ENCODE peak calls at places on chromosomes 7 and 10, in eight cellular contexts. One of them, this sample, is unnamed.

GRCh38 chr7:157004050-157004838 is 6.2 kb downstream of the MNX1 start:
- DNase-seq in activated CD4-positive, alpha-beta T cell treated with anti-CD3 and anti-CD28 coated beads, Interleukin-2, amount 10 ng/mL, durations not matched to agents 7 days and 5 days: no peak
- DNase-seq in A549: no peak
- DNase-seq in pons: no peak
- DNase-seq in AG04450: no peak
- DNase-seq in left cardiac atrium: no peak
- DNase-seq in NCI-H748 treated with DMSO at 0.1 percent for 48 hours: no peak
- DNase-seq in mucosa of gallbladder: no peak
- DNase-seq in this sample: no peak

GRCh38 chr10:57952741-57953140 is 315.0 kb downstream of the IPMK start:
- DNase-seq in pons: no peak
- DNase-seq in AG04450: no peak
- DNase-seq in A549: no peak
- DNase-seq in activated CD4-positive, alpha-beta T cell treated with anti-CD3 and anti-CD28 coated beads, Interleukin-2, amount 10 ng/mL, durations not matched to agents 7 days and 5 days: no peak
- DNase-seq in NCI-H748 treated with DMSO at 0.1 percent for 48 hours: no peak
- DNase-seq in mucosa of gallbladder: no peak
- DNase-seq in left cardiac atrium: no peak
- DNase-seq in this sample: no peak

GRCh38 chr7:13982940-13983677 is 6.4 kb downstream of the ETV1 start:
- DNase-seq in activated CD4-positive, alpha-beta T cell treated with anti-CD3 and anti-CD28 coated beads, Interleukin-2, amount 10 ng/mL, durations not matched to agents 7 days and 5 days: no peak
- DNase-seq in NCI-H748 treated with DMSO at 0.1 percent for 48 hours: no peak
- DNase-seq in mucosa of gallbladder: no peak
- DNase-seq in pons: no peak
- DNase-seq in AG04450: no peak
- DNase-seq in left cardiac atrium: no peak
- DNase-seq in A549: no peak
- DNase-seq in this sample: no peak

GRCh38 chr7:150978136-150978789 is at the start of gene KCNH2:
- DNase-seq in activated CD4-positive, alpha-beta T cell treated with anti-CD3 and anti-CD28 coated beads, Interleukin-2, amount 10 ng/mL, durations not matched to agents 7 days and 5 days: peak
- DNase-seq in mucosa of gallbladder: no peak
- DNase-seq in NCI-H748 treated with DMSO at 0.1 percent for 48 hours: peak
- DNase-seq in left cardiac atrium: peak
- DNase-seq in AG04450: no peak
- DNase-seq in A549: no peak
- DNase-seq in pons: no peak
- DNase-seq in this sample: peak

GRCh38 chr7:104541897-104542296 is 213.5 kb downstream of the LHFPL3 start:
- DNase-seq in A549: no peak
- DNase-seq in left cardiac atrium: no peak
- DNase-seq in activated CD4-positive, alpha-beta T cell treated with anti-CD3 and anti-CD28 coated beads, Interleukin-2, amount 10 ng/mL, durations not matched to agents 7 days and 5 days: no peak
- DNase-seq in NCI-H748 treated with DMSO at 0.1 percent for 48 hours: no peak
- DNase-seq in pons: no peak
- DNase-seq in AG04450: no peak
- DNase-seq in mucosa of gallbladder: no peak
- DNase-seq in this sample: no peak

GRCh38 chr7:115911466-115911865 is 119.1 kb downstream of the TFEC start:
- DNase-seq in AG04450: no peak
- DNase-seq in NCI-H748 treated with DMSO at 0.1 percent for 48 hours: no peak
- DNase-seq in left cardiac atrium: no peak
- DNase-seq in activated CD4-positive, alpha-beta T cell treated with anti-CD3 and anti-CD28 coated beads, Interleukin-2, amount 10 ng/mL, durations not matched to agents 7 days and 5 days: no peak
- DNase-seq in A549: no peak
- DNase-seq in mucosa of gallbladder: no peak
- DNase-seq in pons: no peak
- DNase-seq in this sample: no peak

GRCh38 chr10:21281173-21281572 is 244.3 kb downstream of the SKIDA1 start:
- DNase-seq in A549: no peak
- DNase-seq in NCI-H748 treated with DMSO at 0.1 percent for 48 hours: no peak
- DNase-seq in activated CD4-positive, alpha-beta T cell treated with anti-CD3 and anti-CD28 coated beads, Interleukin-2, amount 10 ng/mL, durations not matched to agents 7 days and 5 days: no peak
- DNase-seq in mucosa of gallbladder: no peak
- DNase-seq in AG04450: no peak
- DNase-seq in pons: no peak
- DNase-seq in left cardiac atrium: no peak
- DNase-seq in this sample: no peak

GRCh38 chr7:148540041-148540738 is 50.4 kb upstream of the C7orf33 start:
- DNase-seq in A549: peak
- DNase-seq in mucosa of gallbladder: no peak
- DNase-seq in left cardiac atrium: peak
- DNase-seq in pons: no peak
- DNase-seq in AG04450: no peak
- DNase-seq in activated CD4-positive, alpha-beta T cell treated with anti-CD3 and anti-CD28 coated beads, Interleukin-2, amount 10 ng/mL, durations not matched to agents 7 days and 5 days: no peak
- DNase-seq in NCI-H748 treated with DMSO at 0.1 percent for 48 hours: no peak
- DNase-seq in this sample: no peak

GRCh38 chr7:129643545-129644170 is 32.1 kb downstream of the NRF1 start:
- DNase-seq in AG04450: no peak
- DNase-seq in A549: no peak
- DNase-seq in NCI-H748 treated with DMSO at 0.1 percent for 48 hours: no peak
- DNase-seq in activated CD4-positive, alpha-beta T cell treated with anti-CD3 and anti-CD28 coated beads, Interleukin-2, amount 10 ng/mL, durations not matched to agents 7 days and 5 days: no peak
- DNase-seq in pons: peak
- DNase-seq in mucosa of gallbladder: no peak
- DNase-seq in left cardiac atrium: no peak
- DNase-seq in this sample: no peak

GRCh38 chr10:29669149-29669548 is 34.4 kb upstream of the SVIL start:
- DNase-seq in A549: no peak
- DNase-seq in NCI-H748 treated with DMSO at 0.1 percent for 48 hours: no peak
- DNase-seq in AG04450: no peak
- DNase-seq in activated CD4-positive, alpha-beta T cell treated with anti-CD3 and anti-CD28 coated beads, Interleukin-2, amount 10 ng/mL, durations not matched to agents 7 days and 5 days: no peak
- DNase-seq in left cardiac atrium: peak
- DNase-seq in mucosa of gallbladder: peak
- DNase-seq in pons: no peak
- DNase-seq in this sample: no peak

GRCh38 chr10:24993237-24993958 is 22.6 kb downstream of the ENKUR start:
- DNase-seq in NCI-H748 treated with DMSO at 0.1 percent for 48 hours: no peak
- DNase-seq in A549: no peak
- DNase-seq in pons: no peak
- DNase-seq in activated CD4-positive, alpha-beta T cell treated with anti-CD3 and anti-CD28 coated beads, Interleukin-2, amount 10 ng/mL, durations not matched to agents 7 days and 5 days: no peak
- DNase-seq in mucosa of gallbladder: no peak
- DNase-seq in left cardiac atrium: no peak
- DNase-seq in AG04450: no peak
- DNase-seq in this sample: no peak

GRCh38 chr10:103659674-103660363 is 166.3 kb downstream of the NEURL1 start:
- DNase-seq in left cardiac atrium: peak
- DNase-seq in A549: no peak
- DNase-seq in pons: peak
- DNase-seq in NCI-H748 treated with DMSO at 0.1 percent for 48 hours: no peak
- DNase-seq in AG04450: peak
- DNase-seq in activated CD4-positive, alpha-beta T cell treated with anti-CD3 and anti-CD28 coated beads, Interleukin-2, amount 10 ng/mL, durations not matched to agents 7 days and 5 days: peak
- DNase-seq in mucosa of gallbladder: peak
- DNase-seq in this sample: no peak

GRCh38 chr7:26117142-26117807 is 34.7 kb upstream of the NFE2L3 start:
- DNase-seq in mucosa of gallbladder: no peak
- DNase-seq in A549: peak
- DNase-seq in pons: no peak
- DNase-seq in left cardiac atrium: no peak
- DNase-seq in activated CD4-positive, alpha-beta T cell treated with anti-CD3 and anti-CD28 coated beads, Interleukin-2, amount 10 ng/mL, durations not matched to agents 7 days and 5 days: no peak
- DNase-seq in NCI-H748 treated with DMSO at 0.1 percent for 48 hours: no peak
- DNase-seq in AG04450: no peak
- DNase-seq in this sample: peak

This sample was measured in NCI-H146.